ENCODE peak calls at places on chromosomes 2 and 18, in six cellular contexts. I, B, L, U, W and N are unnamed samples.

GRCh38 chr2:65504814-65505697 is 72.7 kb upstream of the SPRED2 start:
- DNase-seq in I (no peak), B (no peak), L (no peak), U (peak), W (no peak), N (no peak)

GRCh38 chr2:68766378-68766845 is 31.8 kb downstream of the ARHGAP25 start:
- DNase-seq in I (no peak), B (peak), L (peak), U (peak), W (peak), N (no peak)

GRCh38 chr2:70927138-70927537 is 8.6 kb upstream of the ATP6V1B1 start:
- DNase-seq in I (peak), B (no peak), L (no peak), U (peak), W (no peak), N (no peak)

GRCh38 chr2:43851026-43851980 is 12.5 kb downstream of the ABCG8 start:
- DNase-seq in I (no peak), B (no peak), L (no peak), U (peak), W (no peak), N (no peak)

GRCh38 chr2:70873541-70873940 is 37.9 kb upstream of the CD207 start:
- DNase-seq in I (no peak), B (no peak), L (no peak), U (peak), W (no peak), N (no peak)

GRCh38 chr2:149989447-149990063 is 402.0 kb upstream of the MMADHC start:
- DNase-seq in I (no peak), B (no peak), L (peak), U (no peak), W (no peak), N (peak)

GRCh38 chr18:26832302-26832701 is 33.2 kb downstream of the AQP4 start:
- DNase-seq in I (no peak), B (no peak), L (no peak), U (no peak), W (no peak), N (no peak)

GRCh38 chr2:181411105-181411849 is 45.9 kb upstream of the ITGA4 start:
- DNase-seq in I (no peak), B (peak), L (peak), U (no peak), W (no peak), N (no peak)

GRCh38 chr2:69483024-69483423 is 45.8 kb upstream of the NFU1 start:
- DNase-seq in I (no peak), B (peak), L (no peak), U (no peak), W (no peak), N (no peak)

GRCh38 chr2:111250448-111251030 is 129.8 kb downstream of the BCL2L11 start:
- DNase-seq in I (no peak), B (no peak), L (no peak), U (no peak), W (no peak), N (peak)

GRCh38 chr2:241153616-241154015 is 3.3 kb downstream of the PPP1R7 start:
- DNase-seq in I (no peak), B (no peak), L (no peak), U (no peak), W (no peak), N (no peak)

GRCh38 chr2:134411828-134412638 is 158.2 kb downstream of the MGAT5 start:
- DNase-seq in I (peak), B (peak), L (peak), U (peak), W (peak), N (peak)

GRCh38 chr2:39851691-39852110 is 72.6 kb upstream of the THUMPD2 start:
- DNase-seq in I (no peak), B (peak), L (peak), U (no peak), W (no peak), N (peak)
- H3K4me3 ChIP-seq in I (peak), B (no peak), L (no peak), U (no peak), W (no peak), N (no peak)

GRCh38 chr2:127528487-127528886 is 2.2 kb upstream of the IWS1 start:
- DNase-seq in I (no peak), B (no peak), L (no peak), U (no peak), W (no peak), N (no peak)

GRCh38 chr2:127523269-127523930 is 2.9 kb downstream of the IWS1 start:
- DNase-seq in I (no peak), B (no peak), L (no peak), U (no peak), W (no peak), N (no peak)

GRCh38 chr2:127526940-127527804 is 883 bp upstream of the IWS1 start:
- DNase-seq in I (no peak), B (no peak), L (no peak), U (no peak), W (peak), N (no peak)

GRCh38 chr2:127525692-127526141 is 572 bp downstream of the IWS1 start:
- DNase-seq in I (no peak), B (peak), L (peak), U (peak), W (peak), N (peak)

GRCh38 chr2:127526142-127526939 is at the start of gene IWS1:
- DNase-seq in I (peak), B (peak), L (peak), U (peak), W (peak), N (peak)
- TF ChIP-seq CTCF in I (no peak), B (peak), L (peak), U (no peak), W (no peak), N (peak)

GRCh38 chr2:240021488-240022104 is 3.5 kb downstream of the NDUFA10 start:
- DNase-seq in I (no peak), B (peak), L (peak), U (no peak), W (peak), N (peak)

GRCh38 chr2:240018071-240018750 is 6.9 kb downstream of the NDUFA10 start:
- DNase-seq in I (no peak), B (no peak), L (no peak), U (no peak), W (no peak), N (no peak)

GRCh38 chr2:240024766-240025165 is 376 bp downstream of the NDUFA10 start:
- DNase-seq in I (no peak), B (peak), L (no peak), U (no peak), W (no peak), N (peak)

GRCh38 chr2:240023792-240024191 is 1.4 kb downstream of the NDUFA10 start:
- DNase-seq in I (no peak), B (no peak), L (no peak), U (no peak), W (no peak), N (no peak)
- H3K4me3 ChIP-seq in I (peak), B (peak), L (peak), U (no peak), W (no peak), N (peak)

GRCh38 chr2:235762832-235763598 is 269.2 kb downstream of the AGAP1 start:
- DNase-seq in I (no peak), B (no peak), L (peak), U (peak), W (no peak), N (no peak)
- TF ChIP-seq CTCF in I (no peak), B (no peak), L (peak), U (no peak), W (no peak), N (no peak)